ENCODE peak calls at places on chromosome 12, in nine cellular contexts. K, I, L, H, A, N, W, C and Z are unnamed samples.

GRCh38 chr12:77983859-77984258 is 153.2 kb downstream of the NAV3 start:
- DNase-seq in K (no peak), I (no peak), L (no peak), H (no peak), A (no peak), N (no peak), W (no peak), C (no peak), Z (no peak)

GRCh38 chr12:39618701-39619100 is 902 bp downstream of the ABCD2 start:
- DNase-seq in K (no peak), I (no peak), L (no peak), H (no peak), A (no peak), N (no peak), W (no peak), C (no peak), Z (no peak)

GRCh38 chr12:34300376-34301250 is 278.3 kb downstream of the ALG10 start:
- DNase-seq in K (no peak), I (no peak), L (no peak), H (no peak), A (no peak), N (no peak), W (no peak), C (no peak), Z (no peak)

GRCh38 chr12:94707892-94708291 is 57.5 kb upstream of the TMCC3 start:
- DNase-seq in K (peak; percentile 51), I (peak; percentile 4), L (no peak), H (no peak), A (no peak), N (peak; percentile 56), W (no peak), C (no peak), Z (no peak)

GRCh38 chr12:64187370-64187769 is 34.7 kb downstream of the KICS2 start:
- DNase-seq in K (peak; percentile 83), I (no peak), L (no peak), H (peak; percentile 58), A (no peak), N (peak; percentile 77), W (no peak), C (no peak), Z (no peak)

GRCh38 chr12:104370989-104371870 is 67.7 kb downstream of the EID3 start:
- DNase-seq in K (peak; percentile 37), I (no peak), L (no peak), H (no peak), A (peak; percentile 65), N (peak; percentile 49), W (no peak), C (peak; percentile 56), Z (no peak)

GRCh38 chr12:116066381-116067230 is 210.9 kb downstream of the MED13L start:
- DNase-seq in K (peak; percentile 60), I (peak; percentile 67), L (no peak), H (no peak), A (peak; percentile 29), N (no peak), W (no peak), C (no peak), Z (no peak)

GRCh38 chr12:31817120-31817519 is 88.3 kb upstream of the AMN1 start:
- DNase-seq in K (no peak), I (no peak), L (no peak), H (no peak), A (no peak), N (no peak), W (no peak), C (no peak), Z (no peak)

GRCh38 chr12:65313704-65314317 is 35.3 kb downstream of the MSRB3 start:
- DNase-seq in K (peak; percentile 57), I (no peak), L (no peak), H (no peak), A (no peak), N (peak; percentile 62), W (no peak), C (no peak), Z (no peak)

GRCh38 chr12:108854453-108855283 is 2.7 kb downstream of the SSH1 start:
- DNase-seq in K (peak; percentile 100), I (peak; percentile 38), L (no peak), H (peak; percentile 98), A (no peak), N (peak; percentile 98), W (no peak), C (peak; percentile 96), Z (no peak)

GRCh38 chr12:8026282-8026637 is 6.3 kb upstream of the FOXJ2 start:
- DNase-seq in K (peak; percentile 86), I (no peak), L (no peak), H (no peak), A (no peak), N (no peak), W (no peak), C (no peak), Z (no peak)

GRCh38 chr12:87413784-87414183 is 615.4 kb downstream of the C12orf50 start:
- DNase-seq in K (peak; percentile 12), I (peak; percentile 45), L (no peak), H (no peak), A (no peak), N (peak; percentile 67), W (no peak), C (no peak), Z (no peak)

GRCh38 chr12:121533391-121534090 is 47.3 kb downstream of the KDM2B start:
- DNase-seq in K (no peak), I (no peak), L (no peak), H (no peak), A (no peak), N (no peak), W (no peak), C (no peak), Z (no peak)